ENCODE peak calls at places on chromosomes 3 and 15, in ten cellular contexts. G is mammary epithelial cell; N is activated T-helper 1 cell treated with anti-CD3 and anti-CD28 coated beads, Interleukin-12 subunit alpha, Interleukin-12 subunit beta, Interleukin-2, Interleukin-4 antibody, amounts not matched to agents 30 ng/mL and 10 ng/mL and 1 ng/mL, durations not matched to agents 14 hours and 24 hours and 36 hours; O is endothelial cell; K is T follicular helper cell; W is HL-60; J is nucleus accumbens; Z is naive thymus-derived CD8-positive, alpha-beta T cell; L is AG08396; V is neural crest cell. E is an unnamed sample.
A peak's percentile ranks its signal among the peaks of the same experiment; 100 is the strongest.

GRCh38 chr3:42262525-42262924 is 3.5 kb downstream of the CCK start:
- DNase-seq in G (peak; percentile 95), L (peak; percentile 56), J (no peak), K (no peak), O (no peak), Z (no peak), N (no peak), V (no peak), W (no peak), E (no peak)

GRCh38 chr3:9808345-9809037 is 1.6 kb upstream of the TTLL3 start:
- DNase-seq in J (no peak), G (peak; percentile 60), N (peak; percentile 17), V (no peak), K (peak; percentile 24), W (peak; percentile 69), Z (peak; percentile 52), L (peak; percentile 57), O (peak; percentile 27), E (peak; percentile 46)

GRCh38 chr15:25850154-25851111 is 12.7 kb downstream of the ATP10A start:
- DNase-seq in O (peak; percentile 41), N (peak; percentile 58), J (peak; percentile 10), W (no peak), L (peak; percentile 90), V (no peak), K (peak; percentile 56), G (no peak), Z (peak; percentile 71), E (peak; percentile 44)

GRCh38 chr15:57922780-57923179 is 142.7 kb downstream of the ALDH1A2 start:
- DNase-seq in W (no peak), J (no peak), V (no peak), N (no peak), O (peak; percentile 10), K (no peak), Z (no peak), G (peak; percentile 45), L (no peak), E (no peak)

GRCh38 chr3:57544181-57545125 is at the start of gene DNAH12:
- DNase-seq in W (peak; percentile 23), V (peak; percentile 65), L (peak; percentile 47), Z (no peak), N (no peak), K (no peak), G (peak; percentile 65), J (peak; percentile 36), O (peak; percentile 89), E (no peak)

GRCh38 chr15:44458429-44458828 is 31.0 kb downstream of the CTDSPL2 start:
- DNase-seq in O (no peak), W (no peak), J (no peak), V (no peak), G (no peak), Z (no peak), K (no peak), N (no peak), L (no peak), E (no peak)

GRCh38 chr3:11699083-11699427 is 55.3 kb upstream of the VGLL4 start:
- DNase-seq in Z (no peak), V (no peak), K (no peak), O (no peak), G (peak; percentile 78), L (peak; percentile 26), N (no peak), W (no peak), J (no peak), E (no peak)

GRCh38 chr3:102038477-102039142 is 189.3 kb downstream of the NFKBIZ start:
- DNase-seq in O (no peak), J (no peak), Z (no peak), G (no peak), N (no peak), L (no peak), W (no peak), V (no peak), K (no peak), E (no peak)

GRCh38 chr3:190036631-190037030 is 84.1 kb downstream of the P3H2 start:
- DNase-seq in V (no peak), J (no peak), O (no peak), Z (no peak), G (peak; percentile 51), L (no peak), N (no peak), W (no peak), K (no peak), E (no peak)

GRCh38 chr3:161989012-161989411 is 492.4 kb downstream of the OTOL1 start:
- DNase-seq in V (no peak), L (no peak), O (no peak), G (no peak), K (no peak), N (no peak), W (no peak), J (no peak), Z (no peak), E (no peak)

GRCh38 chr15:44775923-44776322 is 39.6 kb downstream of the TRIM69 start:
- DNase-seq in O (no peak), W (no peak), N (no peak), K (no peak), J (peak; percentile 75), L (no peak), Z (no peak), G (peak; percentile 24), V (no peak), E (no peak)

GRCh38 chr3:62159056-62159455 is 214.3 kb downstream of the FEZF2 start:
- DNase-seq in K (no peak), J (no peak), V (no peak), L (no peak), N (no peak), W (no peak), Z (no peak), G (no peak), O (no peak), E (no peak)

GRCh38 chr3:136513367-136513766 is 238.8 kb downstream of the STAG1 start:
- DNase-seq in Z (no peak), W (no peak), G (no peak), L (no peak), V (no peak), J (no peak), O (no peak), K (no peak), N (no peak), E (no peak)

GRCh38 chr15:37096878-37097568 is 3.3 kb downstream of the MEIS2 start:
- DNase-seq in J (peak; percentile 50), O (no peak), W (no peak), G (no peak), K (no peak), Z (no peak), V (no peak), L (peak; percentile 38), N (no peak), E (no peak)

GRCh38 chr3:160184655-160185054 is 40.6 kb upstream of the C3orf80 start:
- DNase-seq in G (no peak), W (no peak), K (no peak), V (no peak), J (no peak), L (peak; percentile 30), N (no peak), Z (no peak), O (no peak), E (no peak)

GRCh38 chr3:187264946-187265345 is 26.6 kb downstream of the MASP1 start:
- DNase-seq in G (no peak), J (no peak), L (no peak), W (no peak), K (no peak), Z (no peak), O (no peak), V (no peak), N (no peak), E (no peak)

GRCh38 chr3:40705663-40706062 is 180.9 kb downstream of the ZNF621 start:
- DNase-seq in K (no peak), G (no peak), J (no peak), L (no peak), O (no peak), W (no peak), Z (no peak), N (no peak), V (no peak), E (no peak)

GRCh38 chr3:11536936-11537612 is 106.6 kb downstream of the VGLL4 start:
- DNase-seq in N (no peak), O (no peak), K (no peak), W (no peak), G (no peak), V (no peak), J (no peak), Z (no peak), L (no peak), E (no peak)

GRCh38 chr3:87426916-87427315 is 150.5 kb upstream of the POU1F1 start:
- DNase-seq in N (no peak), J (no peak), G (peak; percentile 39), V (no peak), K (no peak), L (no peak), O (no peak), Z (no peak), W (no peak), E (no peak)

GRCh38 chr3:36373084-36373483 is 7.2 kb upstream of the STAC start:
- DNase-seq in L (peak; percentile 40), K (no peak), O (no peak), W (no peak), V (no peak), G (peak; percentile 65), N (no peak), J (no peak), Z (no peak), E (no peak)

GRCh38 chr3:141578197-141578596 is 91.4 kb downstream of the RASA2 start:
- DNase-seq in L (peak; percentile 8), G (peak; percentile 38), Z (no peak), K (no peak), J (no peak), O (no peak), N (no peak), V (no peak), W (no peak), E (no peak)

GRCh38 chr15:41494190-41494921 is 682 bp downstream of the ITPKA start:
- DNase-seq in O (peak; percentile 43), W (no peak), N (no peak), K (no peak), Z (peak; percentile 42), J (peak; percentile 57), L (peak; percentile 31), G (no peak), V (peak; percentile 33), E (no peak)

GRCh38 chr15:51270706-51271105 is 67.7 kb downstream of the CYP19A1 start:
- DNase-seq in O (no peak), Z (no peak), W (no peak), V (no peak), J (peak; percentile 52), L (no peak), K (no peak), N (no peak), G (no peak), E (no peak)